ENCODE peak calls at places on chromosomes 1 and 21, in six cellular contexts. K is cardiac fibroblast; C is CD4-positive, alpha-beta T cell; N is HFF-Myc; X is sigmoid colon; Y is osteocyte. S is an unnamed sample.

GRCh38 chr1:24955161-24955560 is 25.1 kb upstream of the RUNX3 start:
- DNase-seq in C (peak), N (no peak), Y (no peak), X (no peak), K (peak), S (no peak)

GRCh38 chr1:11174271-11174942 is 14.7 kb upstream of the ANGPTL7 start:
- DNase-seq in X (no peak), K (no peak), Y (no peak), N (no peak), C (no peak), S (no peak)

GRCh38 chr1:31951276-31951675 is 13.1 kb upstream of the PTP4A2 start:
- DNase-seq in Y (no peak), X (no peak), C (no peak), K (no peak), N (no peak), S (no peak)

GRCh38 chr1:245464290-245464689 is 309.5 kb downstream of the KIF26B start:
- DNase-seq in K (no peak), C (no peak), N (no peak), Y (no peak), X (no peak), S (no peak)

GRCh38 chr1:106957795-106958194 is 98.7 kb upstream of the PRMT6 start:
- DNase-seq in K (no peak), C (no peak), X (no peak), N (no peak), Y (no peak), S (no peak)

GRCh38 chr1:25771246-25772114 is 28.5 kb upstream of the SELENON start:
- DNase-seq in X (no peak), K (peak), Y (no peak), C (peak), N (no peak), S (no peak)

GRCh38 chr1:17419626-17420328 is 19.7 kb downstream of the RCC2 start:
- DNase-seq in C (peak), X (peak), Y (peak), N (no peak), K (peak), S (peak)

GRCh38 chr1:85665932-85666331 is 42.3 kb downstream of the ZNHIT6 start:
- DNase-seq in N (no peak), K (no peak), Y (no peak), X (no peak), C (no peak), S (no peak)

GRCh38 chr1:2132222-2133038 is 62.1 kb downstream of the FAAP20 start:
- DNase-seq in K (peak), X (peak), C (no peak), N (no peak), Y (no peak), S (no peak)

GRCh38 chr1:99738858-99739465 is 27.5 kb downstream of the FRRS1 start:
- DNase-seq in X (no peak), K (no peak), N (no peak), C (no peak), Y (no peak), S (no peak)

GRCh38 chr1:108747128-108747827 is 804 bp downstream of the STXBP3 start:
- DNase-seq in N (peak), K (peak), X (peak), Y (peak), C (no peak), S (peak)

GRCh38 chr1:88646852-88647645 is 37.0 kb upstream of the PKN2 start:
- DNase-seq in X (no peak), N (no peak), K (peak), C (no peak), Y (no peak), S (no peak)

GRCh38 chr1:91948501-91949355 is 473 bp upstream of the BRDT start:
- DNase-seq in N (no peak), X (no peak), Y (no peak), C (peak), K (no peak), S (peak)

GRCh38 chr1:202160377-202160940 is at the start of gene PTPN7:
- DNase-seq in Y (no peak), X (no peak), K (no peak), N (no peak), C (peak), S (peak)

GRCh38 chr1:54766726-54767125 is 2.4 kb upstream of the PARS2 start:
- DNase-seq in C (no peak), X (no peak), N (no peak), K (no peak), Y (no peak), S (no peak)

GRCh38 chr1:212271234-212271633 is 14.0 kb upstream of the PPP2R5A start:
- DNase-seq in X (no peak), K (no peak), Y (no peak), C (no peak), N (no peak), S (no peak)

GRCh38 chr1:42730002-42730401 is 10.0 kb downstream of the CLDN19 start:
- DNase-seq in C (no peak), N (no peak), K (no peak), X (no peak), Y (peak), S (no peak)

GRCh38 chr1:199685369-199685768 is 342.1 kb upstream of the NR5A2 start:
- DNase-seq in N (peak), Y (no peak), C (no peak), K (peak), X (no peak), S (no peak)

GRCh38 chr1:6148497-6149241 is 31.5 kb downstream of the CHD5 start:
- DNase-seq in X (no peak), K (peak), Y (no peak), N (no peak), C (peak), S (peak)

GRCh38 chr1:209714338-209714737 is 9.7 kb downstream of the HSD11B1 start:
- DNase-seq in Y (no peak), C (no peak), N (no peak), X (no peak), K (no peak), S (no peak)

GRCh38 chr1:147622731-147623130 is 47.6 kb downstream of the ACP6 start:
- DNase-seq in K (peak), C (no peak), N (no peak), X (no peak), Y (no peak), S (no peak)

GRCh38 chr1:211591980-211592493 is 13.1 kb upstream of the SLC30A1 start:
- DNase-seq in C (no peak), N (peak), K (peak), X (no peak), Y (no peak), S (no peak)

GRCh38 chr1:201310986-201311355 is 27.7 kb downstream of the PKP1 start:
- DNase-seq in C (no peak), Y (no peak), X (no peak), N (no peak), K (no peak), S (no peak)

GRCh38 chr1:217134857-217135568 is 411.8 kb upstream of the ESRRG start:
- DNase-seq in N (no peak), Y (no peak), C (no peak), X (no peak), K (peak), S (no peak)

GRCh38 chr1:160428655-160429054 is 28.3 kb downstream of the VANGL2 start:
- DNase-seq in N (no peak), Y (no peak), K (peak), X (no peak), C (peak), S (no peak)

GRCh38 chr1:25106352-25106751 is 126.0 kb downstream of the SYF2 start:
- DNase-seq in K (no peak), C (no peak), N (no peak), Y (no peak), X (no peak), S (no peak)

GRCh38 chr1:228061411-228062084 is 21.0 kb upstream of the ARF1 start:
- DNase-seq in X (peak), N (no peak), C (no peak), Y (no peak), K (no peak), S (no peak)

GRCh38 chr21:20045197-20045596 is 953.0 kb upstream of the NCAM2 start:
- DNase-seq in C (no peak), N (no peak), Y (no peak), X (no peak), K (no peak), S (no peak)

GRCh38 chr21:20040768-20041167 is 957.4 kb upstream of the NCAM2 start:
- DNase-seq in X (no peak), K (no peak), N (no peak), Y (no peak), C (no peak), S (no peak)
- TF ChIP-seq CTCF in X (no peak), K (no peak), N (no peak), Y (peak), C (no peak), S (no peak)

GRCh38 chr1:115135681-115136080 is 46.4 kb upstream of the TSPAN2 start:
- DNase-seq in N (no peak), K (peak), Y (no peak), C (no peak), X (no peak), S (no peak)

GRCh38 chr1:115133440-115133839 is 44.1 kb upstream of the TSPAN2 start:
- DNase-seq in N (no peak), C (no peak), K (peak), Y (peak), X (no peak), S (no peak)

GRCh38 chr1:115136106-115136505 is 46.8 kb upstream of the TSPAN2 start:
- DNase-seq in K (peak), C (no peak), N (no peak), X (no peak), Y (no peak), S (no peak)

GRCh38 chr1:115134850-115135484 is 45.7 kb upstream of the TSPAN2 start:
- DNase-seq in K (peak), N (peak), C (no peak), X (no peak), Y (peak), S (no peak)

DNA sequence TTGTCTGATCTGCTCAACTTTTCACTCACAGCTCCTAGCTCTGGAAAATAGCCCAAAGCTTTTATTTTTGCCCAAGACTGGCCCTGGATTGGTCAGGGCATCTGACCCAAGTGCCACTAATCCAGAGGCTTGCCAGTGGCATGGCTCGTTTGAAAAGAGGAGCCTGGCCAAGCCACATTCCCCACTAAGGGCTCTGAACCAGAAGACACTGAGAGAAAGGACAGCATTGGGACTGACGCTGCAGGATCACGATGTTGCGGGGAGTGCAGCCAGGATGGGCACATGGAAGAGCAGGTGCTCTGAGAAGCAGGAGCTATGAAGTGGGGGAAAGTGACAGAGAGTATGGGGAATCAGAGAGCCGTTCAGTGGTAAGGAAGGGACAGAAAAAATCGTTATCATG is 44.9 kb upstream of the TSPAN2 start:
- DNase-seq in C (no peak), K (no peak), Y (peak), N (no peak), X (no peak), S (no peak)
- TF ChIP-seq CTCF in C (no peak), K (no peak), Y (no peak), N (no peak), X (no peak), S (no peak)

GRCh38 chr1:183034682-183035081 is 11.5 kb downstream of the LAMC1 start:
- DNase-seq in Y (no peak), C (no peak), X (no peak), N (no peak), K (peak), S (no peak)
- TF ChIP-seq CTCF in Y (no peak), C (no peak), X (no peak), N (no peak), K (no peak), S (no peak)

DNA sequence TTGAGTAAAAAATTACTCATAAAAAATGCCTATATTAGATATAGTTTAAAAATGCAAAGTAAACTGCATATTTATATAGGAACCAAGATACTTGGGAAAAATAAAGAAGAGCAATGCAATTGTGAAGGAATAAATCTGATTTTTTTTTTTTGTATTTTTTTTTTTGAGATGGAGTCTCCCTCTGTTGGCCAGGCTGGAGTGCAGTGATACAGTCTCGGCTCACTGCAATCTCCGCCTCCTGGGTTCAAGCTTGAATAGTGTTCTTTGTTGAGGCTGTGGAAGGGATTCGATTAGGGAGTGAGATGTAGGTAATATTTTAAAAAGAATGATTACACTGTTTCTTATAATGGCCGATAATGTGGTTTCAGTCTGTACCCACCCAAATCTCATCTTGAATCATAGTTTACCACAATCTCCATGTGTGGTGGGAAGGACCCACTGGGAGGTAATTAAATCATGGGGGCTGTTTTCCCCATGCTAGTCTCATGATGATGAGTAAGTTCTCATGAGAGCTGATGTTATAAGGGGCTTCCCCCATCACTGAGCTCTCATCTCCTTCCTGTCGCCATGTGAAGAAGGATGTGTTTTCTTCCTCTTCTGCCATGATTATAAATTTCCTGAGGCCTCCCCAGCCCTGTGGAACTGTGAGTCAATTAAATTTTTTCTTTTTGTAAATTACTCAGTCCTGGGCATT is 1765.9 kb downstream of the PLA2G4A start:
- DNase-seq in X (no peak), N (no peak), K (no peak), Y (no peak), C (no peak), S (no peak)
- TF ChIP-seq CTCF in X (no peak), N (no peak), K (peak), Y (peak), C (no peak), S (no peak)

GRCh38 chr1:58880592-58880991 is 96.7 kb upstream of the JUN start:
- DNase-seq in X (no peak), C (no peak), K (no peak), Y (no peak), N (no peak), S (no peak)
- TF ChIP-seq CTCF in X (no peak), C (no peak), K (no peak), Y (no peak), N (no peak), S (no peak)

DNA sequence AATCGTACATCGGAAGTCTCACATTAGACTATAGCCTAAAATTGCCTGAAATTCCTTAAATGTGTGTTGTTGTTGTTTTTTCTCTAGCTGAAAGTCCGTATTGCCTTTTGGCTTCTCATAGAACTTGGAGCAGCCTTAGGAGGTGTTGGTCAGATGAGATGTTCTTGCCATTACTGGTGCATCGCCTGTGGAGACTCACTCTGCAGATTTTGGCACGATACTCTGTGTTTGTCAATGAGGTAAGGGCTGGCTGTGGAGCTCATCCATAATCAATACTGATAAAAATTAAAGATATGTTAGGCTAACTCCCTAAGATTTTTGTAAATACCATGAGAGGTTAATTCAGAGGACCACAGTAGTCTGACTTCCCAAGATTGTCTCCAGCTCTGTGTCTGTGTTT is 28.9 kb downstream of the AGT start:
- DNase-seq in X (no peak), Y (no peak), C (no peak), K (no peak), N (no peak), S (no peak)
- TF ChIP-seq CTCF in X (no peak), Y (no peak), C (no peak), K (no peak), N (no peak), S (no peak)

DNA sequence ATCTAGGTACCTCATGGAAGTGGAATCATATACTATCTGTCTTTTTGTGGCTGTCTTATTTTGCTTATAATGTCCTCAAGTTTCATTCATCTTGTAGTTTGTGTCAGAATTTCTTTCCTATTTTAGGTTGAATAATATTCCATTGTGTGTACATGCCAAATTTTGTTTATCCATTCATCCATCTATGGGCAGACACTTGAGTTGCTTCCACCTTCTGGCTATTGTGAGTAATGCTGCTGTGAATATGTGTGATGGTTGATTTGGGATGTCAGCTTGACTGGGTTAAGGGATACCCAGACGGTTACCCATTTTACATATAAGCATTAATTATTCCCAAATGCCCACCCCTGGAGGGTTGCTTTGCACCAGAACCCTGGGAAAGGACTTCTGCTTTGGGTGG is 477.5 kb downstream of the PTPRU start:
- DNase-seq in C (no peak), Y (no peak), K (peak), X (no peak), N (no peak), S (no peak)
- TF ChIP-seq CTCF in C (no peak), Y (peak), K (peak), X (no peak), N (peak), S (no peak)

GRCh38 chr1:119808972-119809550 is 2.2 kb downstream of the REG4 start:
- DNase-seq in C (peak), N (peak), Y (no peak), X (peak), K (peak), S (peak)
- TF ChIP-seq CTCF in C (peak), N (peak), Y (peak), X (peak), K (peak), S (peak)